ENCODE peak calls at places on chromosomes 13 and 19, in nine cellular contexts. I, W, K, T, D, A, M, Z and U are unnamed samples.

GRCh38 chr13:97749174-97749573 is 204.3 kb upstream of the IPO5 start:
- DNase-seq in I (no peak), W (no peak), K (no peak), T (peak), D (peak), A (no peak), M (no peak), Z (no peak), U (no peak)

GRCh38 chr13:27523345-27524073 is 73.1 kb upstream of the MTIF3 start:
- DNase-seq in I (no peak), W (no peak), K (no peak), T (no peak), D (no peak), A (no peak), M (no peak), Z (no peak), U (peak)

GRCh38 chr13:89900104-89900760 is 1447.3 kb upstream of the MIR17HG start:
- DNase-seq in I (no peak), W (no peak), K (no peak), T (no peak), D (no peak), A (no peak), M (no peak), Z (no peak), U (no peak)

GRCh38 chr19:13538854-13539253 is 32.6 kb upstream of the CACNA1A start:
- DNase-seq in I (no peak), W (no peak), K (no peak), T (no peak), D (no peak), A (no peak), M (no peak), Z (no peak), U (no peak)

GRCh38 chr13:47747901-47748300 is 253.2 kb downstream of the SUCLA2 start:
- DNase-seq in I (no peak), W (no peak), K (no peak), T (no peak), D (no peak), A (no peak), M (no peak), Z (no peak), U (no peak)

GRCh38 chr13:106472621-106473020 is 62.8 kb downstream of the EFNB2 start:
- DNase-seq in I (no peak), W (no peak), K (no peak), T (no peak), D (no peak), A (no peak), M (no peak), Z (no peak), U (no peak)

GRCh38 chr13:51689597-51689996 is 105.3 kb downstream of the WDFY2 start:
- DNase-seq in I (no peak), W (no peak), K (no peak), T (peak), D (no peak), A (no peak), M (no peak), Z (no peak), U (no peak)

GRCh38 chr19:42199440-42200115 is 17.9 kb downstream of the DEDD2 start:
- DNase-seq in I (peak), W (peak), K (peak), T (no peak), D (peak), A (peak), M (no peak), Z (no peak), U (no peak)

GRCh38 chr19:33389574-33390119 is 16.1 kb downstream of the CEBPG start:
- DNase-seq in I (no peak), W (no peak), K (no peak), T (no peak), D (no peak), A (peak), M (no peak), Z (no peak), U (no peak)

GRCh38 chr13:36030670-36031331 is 100.4 kb downstream of the DCLK1 start:
- DNase-seq in I (no peak), W (no peak), K (no peak), T (peak), D (peak), A (no peak), M (no peak), Z (no peak), U (no peak)

GRCh38 chr13:74047925-74048324 is 86.3 kb downstream of the KLF12 start:
- DNase-seq in I (no peak), W (no peak), K (no peak), T (no peak), D (peak), A (no peak), M (no peak), Z (peak), U (no peak)

GRCh38 chr13:99993660-99994455 is 12.3 kb downstream of the ZIC2 start:
- DNase-seq in I (no peak), W (no peak), K (no peak), T (no peak), D (no peak), A (no peak), M (no peak), Z (no peak), U (no peak)

GRCh38 chr13:36912369-36912768 is 7.7 kb downstream of the SMAD9 start:
- DNase-seq in I (no peak), W (no peak), K (no peak), T (peak), D (no peak), A (no peak), M (no peak), Z (no peak), U (no peak)

GRCh38 chr19:18205180-18205915 is 1.5 kb upstream of the RAB3A start:
- DNase-seq in I (peak), W (peak), K (peak), T (peak), D (peak), A (peak), M (peak), Z (peak), U (no peak)

GRCh38 chr13:50156140-50156539 is 140.9 kb downstream of the KCNRG start:
- DNase-seq in I (no peak), W (no peak), K (no peak), T (peak), D (peak), A (no peak), M (no peak), Z (no peak), U (no peak)

GRCh38 chr19:54352041-54352440 is 12.7 kb downstream of the LAIR1 start:
- DNase-seq in I (peak), W (no peak), K (no peak), T (no peak), D (no peak), A (peak), M (no peak), Z (no peak), U (no peak)
- TF ChIP-seq CTCF in I (peak), W (no peak), K (no peak), T (no peak), D (no peak), A (no peak), M (no peak), Z (no peak), U (no peak)

DNA sequence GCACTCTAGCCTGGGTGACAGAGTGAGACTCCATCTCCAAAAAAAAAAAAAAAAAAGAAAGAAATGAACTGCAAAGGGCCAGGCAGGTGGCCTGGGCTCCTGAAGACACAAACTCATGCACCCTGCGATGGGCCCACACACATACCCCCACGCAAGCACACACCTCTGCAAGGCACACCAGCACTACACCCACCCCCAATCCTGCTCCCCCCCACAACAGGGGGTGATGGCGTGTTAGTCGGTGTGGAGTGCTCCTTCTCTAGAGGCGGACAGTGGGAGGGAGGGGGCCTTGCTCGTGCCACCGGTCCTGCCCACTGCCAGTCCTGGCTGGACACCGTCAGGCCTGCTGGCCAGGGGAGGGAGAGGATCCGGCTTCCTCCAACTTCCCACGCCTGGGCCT is 1.6 kb upstream of the SLC8A2 start:
- DNase-seq in I (no peak), W (no peak), K (no peak), T (no peak), D (no peak), A (peak), M (no peak), Z (no peak), U (no peak)
- TF ChIP-seq CTCF in I (no peak), W (no peak), K (no peak), T (no peak), D (no peak), A (no peak), M (no peak), Z (no peak), U (no peak)

DNA sequence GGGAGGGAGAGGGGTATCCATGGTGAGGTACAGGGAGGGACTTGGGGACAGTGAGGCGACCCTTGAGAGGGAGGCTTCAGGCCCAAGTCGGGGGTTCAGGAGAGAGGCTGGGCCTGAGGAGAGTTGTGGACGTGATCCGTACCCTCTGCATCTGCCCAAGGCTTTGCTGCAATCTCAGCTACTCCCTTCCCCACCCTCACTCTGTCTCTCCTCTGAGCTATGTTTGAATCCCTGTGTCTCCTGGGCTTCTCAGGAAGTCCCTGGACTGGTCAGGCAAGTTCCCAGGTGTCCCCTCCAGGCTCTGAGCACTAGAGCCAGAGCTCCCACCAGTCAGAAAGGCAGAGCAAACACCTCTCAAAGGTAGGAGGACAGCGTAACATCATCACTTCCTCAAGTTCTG is 1.8 kb downstream of the LIN37 start:
- DNase-seq in I (no peak), W (no peak), K (no peak), T (no peak), D (no peak), A (no peak), M (no peak), Z (no peak), U (no peak)
- TF ChIP-seq CTCF in I (no peak), W (no peak), K (no peak), T (no peak), D (no peak), A (no peak), M (no peak), Z (no peak), U (no peak)

GRCh38 chr19:6393074-6393981 is at the start of gene GTF2F1:
- DNase-seq in I (peak), W (peak), K (peak), T (peak), D (peak), A (peak), M (peak), Z (peak), U (peak)
- TF ChIP-seq CTCF in I (no peak), W (no peak), K (peak), T (peak), D (no peak), A (no peak), M (no peak), Z (no peak), U (no peak)

GRCh38 chr19:37990362-37990761 is 83.4 kb downstream of the SIPA1L3 start:
- DNase-seq in I (peak), W (peak), K (no peak), T (no peak), D (peak), A (no peak), M (no peak), Z (no peak), U (no peak)
- TF ChIP-seq CTCF in I (no peak), W (no peak), K (no peak), T (no peak), D (peak), A (no peak), M (no peak), Z (no peak), U (no peak)

GRCh38 chr19:20558571-20558970 is 7.0 kb downstream of the ZNF737 start:
- DNase-seq in I (no peak), W (no peak), K (no peak), T (no peak), D (no peak), A (no peak), M (no peak), Z (no peak), U (no peak)

GRCh38 chr19:20558011-20558410 is 7.6 kb downstream of the ZNF737 start:
- DNase-seq in I (no peak), W (peak), K (no peak), T (no peak), D (no peak), A (no peak), M (no peak), Z (no peak), U (no peak)
- TF ChIP-seq CTCF in I (no peak), W (peak), K (peak), T (no peak), D (no peak), A (peak), M (no peak), Z (no peak), U (no peak)

GRCh38 chr19:5150902-5151741 is 182.2 kb downstream of the KDM4B start:
- DNase-seq in I (peak), W (no peak), K (peak), T (no peak), D (no peak), A (peak), M (no peak), Z (no peak), U (no peak)
- TF ChIP-seq CTCF in I (no peak), W (no peak), K (no peak), T (no peak), D (no peak), A (no peak), M (no peak), Z (no peak), U (no peak)

GRCh38 chr13:75356426-75356825 is 125.5 kb downstream of the TBC1D4 start:
- DNase-seq in I (no peak), W (no peak), K (no peak), T (no peak), D (no peak), A (no peak), M (no peak), Z (no peak), U (no peak)
- TF ChIP-seq CTCF in I (no peak), W (no peak), K (no peak), T (no peak), D (no peak), A (no peak), M (no peak), Z (no peak), U (no peak)

GRCh38 chr19:48975947-48976847 is 11.1 kb downstream of the FTL start:
- DNase-seq in I (no peak), W (peak), K (no peak), T (no peak), D (peak), A (no peak), M (no peak), Z (peak), U (no peak)
- TF ChIP-seq CTCF in I (no peak), W (no peak), K (no peak), T (no peak), D (no peak), A (no peak), M (no peak), Z (peak), U (no peak)